ENCODE peak calls at places on chromosomes 13 and 19, in five cellular contexts. H is upper lobe of right lung, X is substantia nigra, L is NCI-H774, U is epithelial cell of proximal tubule. N is an unnamed sample.

GRCh38 chr19:41484822-41485221 is 41.9 kb downstream of the ERICH4 start:
- DNase-seq in H (no peak), L (no peak), U (no peak), X (no peak), N (no peak)

GRCh38 chr13:41900918-41901317 is 60.0 kb downstream of the VWA8 start:
- DNase-seq in H (no peak), X (no peak), L (no peak), U (no peak), N (no peak)

GRCh38 chr13:91368676-91369425 is 21.4 kb downstream of the MIR17HG start:
- DNase-seq in H (no peak), X (no peak), U (no peak), L (no peak), N (no peak)

GRCh38 chr19:38273499-38273898 is 9.1 kb downstream of the SPINT2 start:
- DNase-seq in X (no peak), U (no peak), L (no peak), H (no peak), N (peak)

GRCh38 chr13:98520674-98521449 is 56.0 kb downstream of the STK24 start:
- DNase-seq in U (no peak), H (peak), L (no peak), X (no peak), N (no peak)

GRCh38 chr19:5536337-5536894 is 31.3 kb downstream of the TINCR start:
- DNase-seq in U (no peak), H (peak), X (peak), L (peak), N (peak)

GRCh38 chr19:5914946-5915781 is 1.1 kb downstream of the CAPS start:
- DNase-seq in X (no peak), H (peak), U (no peak), L (no peak), N (no peak)

GRCh38 chr13:24215732-24216131 is 55.2 kb downstream of the SPATA13 start:
- DNase-seq in L (no peak), X (peak), H (no peak), U (peak), N (no peak)

GRCh38 chr19:35811317-35812219 is 1.1 kb downstream of the PRODH2 start:
- DNase-seq in H (no peak), L (no peak), U (no peak), X (no peak), N (no peak)

GRCh38 chr19:41995959-41996797 is 2.1 kb upstream of the ATP1A3 start:
- DNase-seq in H (no peak), U (no peak), L (no peak), X (peak), N (no peak)

GRCh38 chr13:113639661-113640262 is 18.2 kb downstream of the ATP4B start:
- DNase-seq in L (no peak), X (no peak), U (no peak), H (peak), N (peak)

GRCh38 chr19:6059396-6059947 is 50.8 kb downstream of the RFX2 start:
- DNase-seq in X (no peak), U (no peak), H (no peak), L (no peak), N (no peak)

GRCh38 chr13:33186851-33187250 is 98.7 kb downstream of the STARD13 start:
- DNase-seq in L (no peak), X (no peak), U (peak), H (no peak), N (no peak)

GRCh38 chr13:113968463-113969310 is 5.2 kb downstream of the C13orf46 start:
- DNase-seq in H (peak), X (no peak), U (no peak), L (no peak), N (peak)

GRCh38 chr13:52848455-52849190 is at the start of gene PCDH8:
- DNase-seq in H (no peak), L (peak), X (peak), U (no peak), N (no peak)

GRCh38 chr19:38337360-38337653 is 1.7 kb downstream of the CATSPERG start:
- DNase-seq in H (no peak), X (no peak), U (no peak), L (no peak), N (no peak)

GRCh38 chr19:2059422-2060201 is 8.6 kb upstream of the MKNK2 start:
- DNase-seq in U (no peak), H (peak), X (peak), L (peak), N (peak)

GRCh38 chr19:11699931-11700794 is 38.6 kb downstream of the ZNF823 start:
- DNase-seq in X (no peak), L (peak), H (no peak), U (no peak), N (no peak)

GRCh38 chr13:49652691-49653305 is 24.5 kb downstream of the ARL11 start:
- DNase-seq in X (no peak), L (no peak), U (no peak), H (no peak), N (no peak)

GRCh38 chr19:38535212-38535611 is 82.5 kb downstream of the MAP4K1 start:
- DNase-seq in H (no peak), L (no peak), U (no peak), X (no peak), N (no peak)

GRCh38 chr19:49338023-49338677 is 2.9 kb downstream of the CD37 start:
- DNase-seq in X (no peak), U (no peak), L (no peak), H (peak), N (no peak)

GRCh38 chr19:51034704-51035103 is at the start of gene KLK12:
- DNase-seq in U (no peak), H (no peak), X (no peak), L (peak), N (no peak)

GRCh38 chr13:113044431-113045114 is 61.0 kb upstream of the F7 start:
- DNase-seq in U (no peak), H (no peak), X (peak), L (no peak), N (no peak)

GRCh38 chr13:28755546-28755870 is 36.7 kb upstream of the SLC46A3 start:
- DNase-seq in H (no peak), X (no peak), U (no peak), L (no peak), N (no peak)

GRCh38 chr19:49133621-49134454 is 14.5 kb downstream of the PPFIA3 start:
- DNase-seq in L (peak), H (peak), X (no peak), U (no peak), N (peak)

GRCh38 chr19:2027361-2027760 is 11.8 kb upstream of the BTBD2 start:
- DNase-seq in X (no peak), H (no peak), U (no peak), L (no peak), N (no peak)

GRCh38 chr13:45207319-45207718 is 6.5 kb upstream of the KCTD4 start:
- DNase-seq in L (no peak), U (no peak), H (no peak), X (no peak), N (no peak)

GRCh38 chr13:50526771-50527567 is 316.5 kb downstream of the DLEU7 start:
- DNase-seq in H (no peak), U (no peak), L (no peak), X (no peak), N (peak)

GRCh38 chr13:94121686-94122085 is 357.8 kb downstream of the DCT start:
- DNase-seq in L (no peak), U (no peak), X (no peak), H (no peak), N (no peak)

GRCh38 chr19:11125994-11126685 is 29.4 kb downstream of the SPC24 start:
- DNase-seq in L (peak), H (peak), X (peak), U (no peak), N (peak)

N was measured in sigmoid colon.